ENCODE peak calls at places on chromosomes 16 and 17, in five cellular contexts. Q is IMR-90; L is heart right ventricle; S is colonic mucosa; C is CD4-positive, alpha-beta memory T cell. E is an unnamed sample.

GRCh38 chr16:9256196-9256595 is 164.8 kb downstream of the HAPSTR1 start:
- DNase-seq in S (peak; percentile 54), L (no peak), C (no peak), Q (no peak), E (no peak)

GRCh38 chr16:74862743-74863244 is 88.2 kb upstream of the FA2H start:
- DNase-seq in S (no peak), L (no peak), C (peak; percentile 49), Q (peak; percentile 47), E (no peak)

GRCh38 chr16:89184685-89185061 is 13.1 kb downstream of the CDH15 start:
- DNase-seq in S (no peak), Q (no peak), C (no peak), L (no peak), E (peak; percentile 41)

GRCh38 chr17:46758614-46759013 is 59.9 kb downstream of the WNT3 start:
- DNase-seq in L (no peak), C (no peak), S (no peak), Q (peak; percentile 34), E (no peak)

GRCh38 chr17:29242790-29243189 is 3.9 kb upstream of the CRYBA1 start:
- DNase-seq in C (no peak), S (no peak), L (no peak), Q (no peak), E (no peak)

GRCh38 chr16:61182416-61182815 is 853.8 kb downstream of the CDH8 start:
- DNase-seq in S (no peak), L (no peak), C (no peak), Q (no peak), E (no peak)

GRCh38 chr16:85078952-85079351 is 33.3 kb downstream of the CIBAR2 start:
- DNase-seq in Q (no peak), S (no peak), L (no peak), C (no peak), E (peak; percentile 35)

GRCh38 chr17:52170963-52171572 is 12.6 kb upstream of the CA10 start:
- DNase-seq in Q (no peak), L (no peak), C (no peak), S (no peak), E (no peak)

GRCh38 chr17:82338858-82339633 is 5.5 kb upstream of the SECTM1 start:
- DNase-seq in C (no peak), Q (peak; percentile 71), S (peak; percentile 81), L (no peak), E (no peak)

GRCh38 chr17:12022310-12022709 is 1.6 kb downstream of the MAP2K4 start:
- DNase-seq in L (no peak), C (no peak), S (no peak), Q (no peak), E (no peak)
- H3K4me3 ChIP-seq in L (no peak overlapping the region), C (no peak overlapping the region), S (no peak overlapping the region), Q (peak overlapping the region; percentile 14), E (peak overlapping the region; percentile 99)

GRCh38 chr16:4411684-4412083 is 4.7 kb downstream of the CORO7 start:
- DNase-seq in L (peak; percentile 62), Q (peak; percentile 39), S (peak; percentile 40), C (peak; percentile 8), E (peak; percentile 94)
- H3K27ac ChIP-seq in L (peak overlapping the region; percentile 23), Q (peak overlapping the region; percentile 49), S (peak overlapping the region; percentile 1), C (no peak overlapping the region), E (no peak overlapping the region)

DNA sequence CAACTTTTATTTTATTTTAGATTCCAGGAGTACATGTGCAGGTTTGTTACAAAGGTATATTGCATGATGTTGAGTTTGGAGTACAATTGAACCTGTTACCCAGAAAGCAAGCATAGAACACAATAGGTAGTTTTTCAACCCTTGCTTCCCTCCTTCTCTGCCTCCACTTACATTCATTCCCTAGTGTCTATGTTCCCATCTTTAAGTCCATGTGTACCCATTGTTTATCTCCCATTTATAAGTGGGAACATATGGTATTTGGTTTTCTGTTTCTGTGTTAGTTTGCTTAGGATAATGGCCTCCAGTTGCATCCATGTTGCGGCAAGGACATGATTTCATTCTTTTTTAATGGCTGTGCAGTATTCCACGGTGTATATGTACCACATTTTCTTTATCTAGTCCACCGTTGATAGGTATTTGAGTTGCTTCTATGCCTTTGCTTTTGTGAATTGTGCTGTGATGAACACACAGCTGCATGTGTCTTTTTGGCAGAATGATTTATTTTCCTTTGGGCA is 114.0 kb upstream of the NACA2 start:
- DNase-seq in S (no peak), Q (no peak), L (no peak), C (no peak), E (no peak)
- H3K9me3 ChIP-seq in S (peaks cover 3% of the 10 kb centered on the region), Q (peaks cover 10% of the 10 kb centered on the region), L (peaks cover 33% of the 10 kb centered on the region), C (peaks cover 18% of the 10 kb centered on the region), E (no peaks in the 10 kb centered on the region)

GRCh38 chr17:2755941-2756724 is 6.7 kb upstream of the CCDC92B start:
- DNase-seq in C (no peak), Q (no peak), L (no peak), S (no peak), E (peak; percentile 64)
- H3K4me3 ChIP-seq in C (no peak overlapping the region), Q (no peak overlapping the region), L (peak overlapping the region; percentile 24), S (peak overlapping the region; percentile 39), E (peak overlapping the region; percentile 45)

DNA sequence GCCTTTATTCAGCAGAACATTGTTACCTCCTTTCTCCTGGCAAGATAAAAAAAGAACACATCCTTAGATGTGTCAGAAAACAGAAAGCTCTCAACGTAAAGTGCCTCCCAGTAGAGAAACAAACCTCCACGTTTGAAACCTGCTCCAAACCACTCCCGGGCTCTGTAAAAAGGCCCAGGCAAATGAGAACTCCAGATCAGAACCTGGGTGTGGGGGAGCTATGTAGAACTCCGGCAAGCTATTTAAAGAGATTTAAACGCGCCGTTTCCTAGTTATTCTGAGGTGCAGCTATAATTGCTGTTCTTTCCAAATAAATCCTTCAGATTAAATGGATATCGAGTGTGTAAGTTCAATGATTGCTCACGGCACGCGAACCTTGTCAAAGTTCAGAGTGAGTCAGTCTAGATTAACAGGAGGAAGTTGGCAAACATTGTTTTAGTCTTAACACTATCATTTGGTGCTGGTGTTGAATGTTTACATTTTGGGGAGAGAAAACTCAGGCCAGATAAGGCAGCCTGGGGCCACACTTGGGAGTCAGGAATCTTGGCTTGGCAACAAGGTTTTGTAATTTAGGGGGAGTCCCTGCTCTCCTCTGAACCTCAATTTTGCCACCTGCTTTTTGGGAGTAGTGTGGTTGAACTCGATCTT is 92.9 kb upstream of the SALL1 start:
- DNase-seq in C (no peak), Q (peak; percentile 16), S (peak; percentile 34), L (no peak), E (no peak)
- H3K27ac ChIP-seq in C (no peak overlapping the region), Q (no peak overlapping the region), S (no peak overlapping the region), L (no peak overlapping the region), E (no peak overlapping the region)

GRCh38 chr16:3388325-3388724 is 12.5 kb downstream of the ZSCAN32 start:
- DNase-seq in S (no peak), C (no peak), Q (no peak), L (no peak), E (no peak)

GRCh38 chr16:3377917-3378316 is 22.2 kb downstream of the OR2C1 start:
- DNase-seq in C (no peak), L (no peak), S (no peak), Q (no peak), E (no peak)

GRCh38 chr16:3383045-3383448 is 17.8 kb downstream of the ZSCAN32 start:
- DNase-seq in L (no peak), S (no peak), Q (no peak), C (no peak), E (no peak)
- H3K9me3 ChIP-seq in L (peaks cover 20% of the 10 kb centered on the region), S (peaks cover 29% of the 10 kb centered on the region), Q (peaks cover 74% of the 10 kb centered on the region), C (peaks cover 66% of the 10 kb centered on the region), E (peaks cover 45% of the 10 kb centered on the region)

GRCh38 chr17:6195123-6195522 is 124.9 kb downstream of the WSCD1 start:
- DNase-seq in S (no peak), C (no peak), Q (no peak), L (no peak), E (no peak)
- H3K4me3 ChIP-seq in S (no peak overlapping the region), C (no peak overlapping the region), Q (no peak overlapping the region), L (no peak overlapping the region), E (no peak overlapping the region)

GRCh38 chr17:7716901-7717755 is at the start of gene DNAH2:
- DNase-seq in L (peak; percentile 87), Q (peak; percentile 90), S (peak; percentile 69), C (no peak), E (peak; percentile 89)
- H3K27ac ChIP-seq in L (peak within 1 kb of the TSS; percentile 63), Q (peak within 1 kb of the TSS; percentile 65), S (no peak within 1 kb of the TSS), C (no peak within 1 kb of the TSS), E (no peak within 1 kb of the TSS)

DNA sequence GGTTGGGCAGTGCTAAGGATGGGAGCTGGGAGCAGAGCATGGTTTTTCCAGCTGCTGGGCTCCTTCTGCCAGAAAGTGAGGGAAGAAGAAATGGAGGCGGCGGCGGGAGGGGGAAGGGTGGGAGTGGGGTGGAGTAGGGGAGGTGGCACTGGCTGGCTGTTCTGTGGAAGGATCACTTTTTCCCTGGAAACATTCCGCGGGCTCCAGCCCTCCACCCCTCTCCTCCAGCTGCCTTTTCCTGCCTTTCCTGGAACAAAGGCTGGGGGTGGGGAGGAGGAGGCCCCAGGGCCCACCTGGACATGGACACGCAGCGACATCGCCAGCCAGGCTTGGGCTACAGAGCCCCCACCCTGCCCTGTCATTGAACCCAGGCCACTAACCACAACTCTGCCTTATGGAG is 41.1 kb downstream of the CFAP20 start:
- DNase-seq in S (no peak), C (no peak), L (no peak), Q (no peak), E (no peak)
- H3K9me3 ChIP-seq in S (no peaks in the 10 kb centered on the region), C (no peaks in the 10 kb centered on the region), L (no peaks in the 10 kb centered on the region), Q (no peaks in the 10 kb centered on the region), E (no peaks in the 10 kb centered on the region)

DNA sequence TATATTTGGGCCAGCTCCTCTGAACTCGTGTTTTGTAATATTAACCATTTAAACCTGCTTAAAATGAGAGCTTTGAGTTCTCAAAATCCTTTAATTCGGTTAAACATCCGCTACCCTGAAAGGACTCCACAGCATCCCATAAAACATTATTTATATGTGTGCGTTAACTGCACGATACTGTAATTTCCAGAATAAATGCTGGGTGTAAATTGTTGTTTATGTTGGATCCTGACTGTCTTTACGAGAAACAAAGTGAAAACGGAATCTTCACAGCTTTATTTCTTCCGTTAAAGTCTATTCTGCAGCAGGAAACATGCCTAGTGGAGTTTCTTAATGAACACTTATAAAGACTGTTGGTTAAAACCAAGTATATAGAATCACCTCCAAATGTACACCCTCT is 143.4 kb downstream of the SNX11 start:
- DNase-seq in C (no peak), Q (no peak), S (no peak), L (no peak), E (no peak)
- H3K4me3 ChIP-seq in C (no peak overlapping the region), Q (no peak overlapping the region), S (no peak overlapping the region), L (no peak overlapping the region), E (no peak overlapping the region)

E was measured in right cardiac atrium.